ENCODE peak calls at places on chromosome 2, in seven cellular contexts. K is heart right ventricle; H is GM12865; N is CD8-positive, alpha-beta memory T cell; G is sigmoid colon; E is GM23338; M is fibroblast of villous mesenchyme. X is an unnamed sample.

GRCh38 chr2:105576440-105577241 is 168.1 kb upstream of the NCK2 start:
- DNase-seq in K (peak; percentile 47), N (no peak), M (peak; percentile 61), H (peak; percentile 60), G (no peak), E (peak; percentile 72), X (peak; percentile 39)

GRCh38 chr2:223647258-223647952 is 45.2 kb upstream of the SCG2 start:
- DNase-seq in K (no peak), M (peak; percentile 25), N (no peak), E (no peak), G (no peak), H (peak; percentile 66), X (no peak)

GRCh38 chr2:127165539-127165935 is 54.6 kb downstream of the CYP27C1 start:
- DNase-seq in E (no peak), K (no peak), N (no peak), H (no peak), G (peak; percentile 49), M (no peak), X (no peak)

GRCh38 chr2:63047534-63048281 is 2.9 kb upstream of the OTX1 start:
- DNase-seq in N (no peak), E (peak; percentile 72), G (peak; percentile 64), M (no peak), H (no peak), K (no peak), X (no peak)

GRCh38 chr2:96772903-96773675 is 12.4 kb downstream of the CNNM4 start:
- DNase-seq in G (no peak), M (no peak), E (no peak), H (peak; percentile 77), K (peak; percentile 25), N (no peak), X (no peak)

GRCh38 chr2:144523606-144524131 is 3.8 kb upstream of the ZEB2 start:
- DNase-seq in N (no peak), K (peak; percentile 20), M (no peak), E (peak; percentile 74), H (no peak), G (no peak), X (no peak)

GRCh38 chr2:69816923-69817542 is 12.4 kb upstream of the GMCL1 start:
- DNase-seq in N (peak; percentile 71), H (peak; percentile 91), E (peak; percentile 96), K (no peak), M (peak; percentile 93), G (peak; percentile 90), X (peak; percentile 90)

GRCh38 chr2:64914735-64915509 is 74.3 kb upstream of the SLC1A4 start:
- DNase-seq in G (peak; percentile 79), N (no peak), E (no peak), K (no peak), H (peak; percentile 96), M (peak; percentile 86), X (peak; percentile 70)

GRCh38 chr2:230658877-230659652 is 53.6 kb upstream of the CAB39 start:
- DNase-seq in N (peak; percentile 20), H (peak; percentile 89), E (no peak), M (no peak), G (no peak), K (no peak), X (peak; percentile 99)

GRCh38 chr2:191646612-191646902 is 31.4 kb upstream of the NABP1 start:
- DNase-seq in N (no peak), E (no peak), M (peak; percentile 85), G (no peak), K (no peak), H (no peak), X (no peak)

GRCh38 chr2:190533968-190534309 is 583 bp downstream of the NEMP2 start:
- DNase-seq in E (no peak), M (peak; percentile 55), N (peak; percentile 29), G (no peak), K (no peak), H (peak; percentile 88), X (peak; percentile 61)

GRCh38 chr2:68465081-68465916 is 1.8 kb downstream of the FBXO48 start:
- DNase-seq in G (no peak), K (no peak), N (peak; percentile 36), M (peak; percentile 28), E (no peak), H (peak; percentile 37), X (no peak)

GRCh38 chr2:181998045-181998444 is 12.4 kb downstream of the PPP1R1C start:
- DNase-seq in K (no peak), M (no peak), H (no peak), E (no peak), G (no peak), N (no peak), X (no peak)

GRCh38 chr2:239316562-239317465 is 84.0 kb downstream of the HDAC4 start:
- DNase-seq in N (no peak), E (no peak), H (no peak), M (peak; percentile 83), K (peak; percentile 77), G (peak; percentile 93), X (no peak)

GRCh38 chr2:102420290-102420689 is 2.7 kb upstream of the IL18RAP start:
- DNase-seq in E (no peak), H (no peak), G (no peak), M (no peak), K (no peak), N (no peak), X (no peak)
- H3K4me3 ChIP-seq in E (no peak overlapping the region), H (no peak overlapping the region), G (no peak overlapping the region), M (no peak overlapping the region), K (no peak overlapping the region), N (no peak overlapping the region), X (no peak overlapping the region)

GRCh38 chr2:88764850-88765153 is 73.3 kb downstream of the RPIA start:
- DNase-seq in K (no peak), N (no peak), H (no peak), E (peak; percentile 58), G (no peak), M (no peak), X (no peak)
- H3K4me3 ChIP-seq in K (peak overlapping the region; percentile 27), N (no peak overlapping the region), H (no peak overlapping the region), E (peak overlapping the region; percentile 58), G (no peak overlapping the region), M (no peak overlapping the region), X (no peak overlapping the region)

GRCh38 chr2:110675679-110676078 is 2.2 kb downstream of the BUB1 start:
- DNase-seq in N (no peak), M (no peak), K (no peak), E (no peak), H (no peak), G (no peak), X (no peak)

GRCh38 chr2:110674620-110675555 is 3.0 kb downstream of the BUB1 start:
- DNase-seq in N (peak; percentile 49), G (no peak), H (peak; percentile 96), M (peak; percentile 78), E (peak; percentile 40), K (no peak), X (no peak)

GRCh38 chr2:110677530-110678456 is at the start of gene BUB1:
- DNase-seq in E (peak; percentile 99), G (peak; percentile 99), K (peak; percentile 97), M (peak; percentile 97), N (peak; percentile 94), H (peak; percentile 98), X (peak; percentile 96)

GRCh38 chr2:110678457-110679336 is 834 bp upstream of the BUB1 start:
- DNase-seq in N (no peak), H (peak; percentile 57), E (peak; percentile 46), K (peak; percentile 15), G (peak; percentile 67), M (peak; percentile 45), X (no peak)

GRCh38 chr2:110677080-110677479 is 783 bp downstream of the BUB1 start:
- DNase-seq in N (no peak), K (no peak), E (no peak), G (no peak), H (no peak), M (no peak), X (no peak)
- H3K4me3 ChIP-seq in N (no peak overlapping the region), K (no peak overlapping the region), E (peak overlapping the region; percentile 68), G (no peak overlapping the region), H (peak overlapping the region; percentile 93), M (peak overlapping the region; percentile 93), X (peak overlapping the region; percentile 73)

GRCh38 chr2:130754811-130755210 is 529 bp upstream of the AMER3 start:
- DNase-seq in M (no peak), K (no peak), G (no peak), N (no peak), E (no peak), H (no peak), X (no peak)

GRCh38 chr2:130759906-130760753 is 4.8 kb downstream of the AMER3 start:
- DNase-seq in K (no peak), M (no peak), G (no peak), H (no peak), N (no peak), E (no peak), X (no peak)

GRCh38 chr2:130755234-130756040 is at the start of gene AMER3:
- DNase-seq in K (no peak), N (no peak), G (no peak), M (no peak), E (peak; percentile 86), H (no peak), X (no peak)

GRCh38 chr2:130756721-130757195 is 1.4 kb downstream of the AMER3 start:
- DNase-seq in G (no peak), E (no peak), M (no peak), N (no peak), K (no peak), H (no peak), X (no peak)

GRCh38 chr2:130756041-130756720 is 841 bp downstream of the AMER3 start:
- DNase-seq in N (no peak), E (peak; percentile 75), G (no peak), M (no peak), H (no peak), K (no peak), X (peak; percentile 5)
- H3K4me3 ChIP-seq in N (no peak overlapping the region), E (peak overlapping the region; percentile 86), G (peak overlapping the region; percentile 24), M (no peak overlapping the region), H (no peak overlapping the region), K (no peak overlapping the region), X (no peak overlapping the region)

GRCh38 chr2:44951124-44951523 is 9.6 kb downstream of the SIX3 start:
- DNase-seq in H (no peak), M (no peak), N (no peak), E (no peak), K (no peak), G (no peak), X (no peak)

GRCh38 chr2:44952806-44953685 is 11.5 kb downstream of the SIX3 start:
- DNase-seq in E (peak; percentile 57), H (no peak), G (no peak), N (no peak), M (no peak), K (no peak), X (no peak)

GRCh38 chr2:44950646-44951045 is 9.1 kb downstream of the SIX3 start:
- DNase-seq in H (no peak), G (no peak), K (no peak), N (no peak), M (no peak), E (no peak), X (no peak)

GRCh38 chr2:44952143-44952805 is 10.8 kb downstream of the SIX3 start:
- DNase-seq in H (peak; percentile 70), G (no peak), M (peak; percentile 45), K (no peak), E (peak; percentile 92), N (no peak), X (no peak)

GRCh38 chr2:44951714-44952113 is 10.2 kb downstream of the SIX3 start:
- DNase-seq in E (no peak), H (no peak), G (no peak), M (no peak), K (no peak), N (no peak), X (no peak)
- H3K4me3 ChIP-seq in E (peak overlapping the region; percentile 55), H (peak overlapping the region; percentile 18), G (peak overlapping the region; percentile 37), M (peak overlapping the region; percentile 41), K (peak overlapping the region; percentile 33), N (no peak overlapping the region), X (no peak overlapping the region)